ENCODE peak calls at places on chromosomes 1 and 21, in five cellular contexts. D, M, T, H and V are unnamed samples.
A peak's percentile ranks its signal among the peaks of the same experiment; 100 is the strongest.

GRCh38 chr1:95018602-95019369 is 54.0 kb downstream of the ALG14 start:
- DNase-seq in T (no peak), M (no peak), D (no peak), H (no peak), V (no peak)

GRCh38 chr1:229199261-229199850 is 71.6 kb upstream of the RAB4A start:
- DNase-seq in T (peak; percentile 76), M (no peak), H (no peak), D (peak; percentile 19), V (no peak)

GRCh38 chr1:43309626-43310025 is 8.8 kb downstream of the TIE1 start:
- DNase-seq in H (no peak), M (no peak), T (no peak), D (no peak), V (no peak)

GRCh38 chr1:164440222-164440621 is 118.8 kb upstream of the PBX1 start:
- DNase-seq in D (peak; percentile 16), H (no peak), T (peak; percentile 76), M (peak; percentile 87), V (no peak)

GRCh38 chr1:14578156-14578555 is 20.3 kb upstream of the KAZN start:
- DNase-seq in T (no peak), M (no peak), H (no peak), D (no peak), V (no peak)

GRCh38 chr1:59776960-59777852 is 37.5 kb upstream of the HOOK1 start:
- DNase-seq in H (no peak), M (no peak), D (no peak), T (no peak), V (no peak)

GRCh38 chr1:178536844-178537371 is 24.0 kb downstream of the TEX35 start:
- DNase-seq in D (no peak), H (no peak), T (peak; percentile 69), M (no peak), V (no peak)

GRCh38 chr1:65147424-65148177 is 402 bp upstream of the AK4 start:
- DNase-seq in H (peak; percentile 19), M (peak; percentile 63), T (peak; percentile 74), D (peak; percentile 68), V (no peak)

GRCh38 chr1:20347699-20348098 is 57.0 kb downstream of the VWA5B1 start:
- DNase-seq in M (no peak), D (no peak), H (no peak), T (no peak), V (no peak)

GRCh38 chr1:201468501-201468843 is 516 bp downstream of the PHLDA3 start:
- DNase-seq in M (peak; percentile 61), D (peak; percentile 60), H (no peak), T (no peak), V (no peak)

GRCh38 chr1:231934797-231935196 is 308.2 kb downstream of the DISC1 start:
- DNase-seq in H (no peak), T (no peak), M (peak; percentile 54), D (no peak), V (no peak)

GRCh38 chr1:98733782-98734112 is 72.2 kb downstream of the SNX7 start:
- DNase-seq in M (no peak), D (no peak), H (no peak), T (no peak), V (no peak)

GRCh38 chr1:107443860-107444259 is 303.0 kb downstream of the NTNG1 start:
- DNase-seq in H (no peak), M (no peak), T (no peak), D (no peak), V (no peak)

GRCh38 chr1:25804244-25804963 is 4.4 kb downstream of the SELENON start:
- DNase-seq in T (no peak), M (no peak), H (no peak), D (no peak), V (no peak)

GRCh38 chr1:11617314-11617713 is 36.9 kb downstream of the FBXO2 start:
- DNase-seq in T (no peak), M (no peak), H (no peak), D (no peak), V (no peak)

GRCh38 chr1:204564835-204565234 is 48.6 kb downstream of the MDM4 start:
- DNase-seq in D (no peak), H (peak; percentile 25), T (no peak), M (no peak), V (no peak)

GRCh38 chr1:70038025-70038424 is 167.4 kb downstream of the LRRC40 start:
- DNase-seq in D (no peak), T (peak; percentile 91), H (no peak), M (no peak), V (no peak)

GRCh38 chr1:40789675-40790430 is 6.3 kb downstream of the KCNQ4 start:
- DNase-seq in M (no peak), T (no peak), H (no peak), D (no peak), V (no peak)

GRCh38 chr1:170134606-170135005 is 11.2 kb upstream of the NTMT2 start:
- DNase-seq in T (no peak), M (no peak), H (no peak), D (no peak), V (no peak)

GRCh38 chr21:45499970-45500575 is 42.2 kb downstream of the SLC19A1 start:
- DNase-seq in H (no peak), D (no peak), M (no peak), T (peak; percentile 45), V (no peak)

GRCh38 chr1:9914603-9914937 is 4.5 kb upstream of the CTNNBIP1 start:
- DNase-seq in M (no peak), H (no peak), D (no peak), T (no peak), V (no peak)

GRCh38 chr1:94530373-94530878 is 11.1 kb downstream of the F3 start:
- DNase-seq in H (no peak), T (no peak), M (no peak), D (no peak), V (no peak)

GRCh38 chr1:91024501-91025119 is 2.8 kb upstream of the ZNF644 start:
- DNase-seq in M (no peak), T (no peak), H (no peak), D (no peak), V (no peak)

GRCh38 chr1:12453400-12454343 is 164.3 kb downstream of the DHRS3 start:
- DNase-seq in H (no peak), D (no peak), M (peak; percentile 59), T (peak; percentile 75), V (no peak)

GRCh38 chr1:2384130-2384860 is 7.1 kb downstream of the MORN1 start:
- DNase-seq in H (no peak), M (no peak), T (no peak), D (no peak), V (no peak)

GRCh38 chr1:23430803-23431202 is 6.3 kb upstream of the TCEA3 start:
- DNase-seq in M (no peak), D (no peak), H (no peak), T (peak; percentile 39), V (no peak)